ENCODE peak calls at places on chromosomes 1 and 21, in eight cellular contexts. Z is fibroblast of lung, P is OCI-LY7, Q is psoas muscle, J is stomach, O is H1, G is breast epithelium, F is heart left ventricle. K is an unnamed sample. For H3K4me1, the result is how much of the 10 kb centered on the place peaks cover.

GRCh38 chr1:150267896-150268295 is 920 bp downstream of the APH1A start:
- DNase-seq in J (no peak), Z (no peak), Q (no peak), G (no peak), F (no peak), P (no peak), O (no peak), K (no peak)

GRCh38 chr1:201702936-201703335 is 126.0 kb upstream of the IPO9 start:
- DNase-seq in O (no peak), F (no peak), Q (no peak), J (no peak), Z (peak), G (no peak), P (no peak), K (no peak)

GRCh38 chr1:231387770-231388669 is 34.1 kb downstream of the EGLN1 start:
- DNase-seq in Q (no peak), P (no peak), Z (peak), O (no peak), G (no peak), J (no peak), F (no peak), K (no peak)

GRCh38 chr21:46667735-46668380 is 32.4 kb downstream of the PRMT2 start:
- DNase-seq in P (no peak), O (no peak), Z (peak), F (no peak), Q (peak), J (no peak), G (no peak), K (no peak)

GRCh38 chr1:40133839-40134238 is 27.3 kb upstream of the RLF start:
- DNase-seq in F (no peak), Z (no peak), J (no peak), O (no peak), Q (no peak), P (no peak), G (no peak), K (no peak)

GRCh38 chr1:33547574-33547973 is 75.1 kb downstream of the ZSCAN20 start:
- DNase-seq in P (no peak), Q (no peak), G (no peak), F (no peak), Z (peak), O (no peak), J (no peak), K (no peak)

GRCh38 chr1:55217226-55217996 is 2.2 kb upstream of the USP24 start:
- DNase-seq in J (no peak), Z (no peak), F (no peak), Q (no peak), P (peak), G (no peak), O (no peak), K (no peak)

GRCh38 chr1:240044620-240045019 is 47.1 kb upstream of the FMN2 start:
- DNase-seq in F (no peak), Q (no peak), Z (peak), G (no peak), O (no peak), J (no peak), P (no peak), K (no peak)

GRCh38 chr1:222777977-222778376 is 36.9 kb upstream of the DISP1 start:
- DNase-seq in Z (no peak), O (no peak), Q (no peak), P (no peak), G (no peak), J (no peak), F (no peak), K (no peak)

GRCh38 chr1:27935721-27936120 is 921 bp downstream of the SMPDL3B start:
- DNase-seq in O (no peak), P (no peak), Q (no peak), J (no peak), Z (no peak), G (no peak), F (no peak), K (no peak)

GRCh38 chr1:230153655-230154296 is 86.7 kb downstream of the GALNT2 start:
- DNase-seq in O (no peak), P (no peak), Q (no peak), J (no peak), Z (peak), F (no peak), G (no peak), K (no peak)

GRCh38 chr1:29513357-29513756 is 277.0 kb downstream of the PTPRU start:
- DNase-seq in Q (no peak), F (no peak), G (no peak), Z (peak), J (peak), O (peak), P (peak), K (peak)

GRCh38 chr1:55334140-55334539 is 119.0 kb upstream of the USP24 start:
- DNase-seq in G (no peak), P (no peak), F (no peak), J (no peak), Q (no peak), Z (peak), O (no peak), K (no peak)

GRCh38 chr1:12015499-12015898 is 3.8 kb upstream of the MIIP start:
- DNase-seq in F (no peak), Q (no peak), Z (no peak), G (no peak), O (no peak), J (no peak), P (no peak), K (no peak)

GRCh38 chr21:43902441-43902840 is 37.4 kb downstream of the AGPAT3 start:
- DNase-seq in F (no peak), G (peak), Z (no peak), Q (no peak), P (no peak), O (no peak), J (no peak), K (no peak)

GRCh38 chr1:51784997-51785421 is 93.5 kb downstream of the NRDC start:
- DNase-seq in O (no peak), Z (peak), G (no peak), F (no peak), P (no peak), Q (no peak), J (no peak), K (no peak)

GRCh38 chr1:220182081-220182480 is 88.1 kb downstream of the IARS2 start:
- DNase-seq in Q (no peak), G (no peak), O (no peak), P (no peak), F (no peak), Z (no peak), J (no peak), K (no peak)

GRCh38 chr1:155206891-155207577 is 663 bp downstream of the THBS3 start:
- DNase-seq in P (peak), Q (peak), F (peak), G (peak), O (peak), Z (peak), J (peak), K (peak)

GRCh38 chr1:23592209-23592905 is 33.1 kb upstream of the ID3 start:
- DNase-seq in P (peak), Z (no peak), J (no peak), O (no peak), F (no peak), Q (no peak), G (no peak), K (no peak)

GRCh38 chr1:23593042-23593521 is 33.8 kb upstream of the ID3 start:
- DNase-seq in O (no peak), P (peak), Z (no peak), G (no peak), J (no peak), Q (no peak), F (no peak), K (no peak)

GRCh38 chr1:23593556-23594148 is 34.4 kb upstream of the ID3 start:
- DNase-seq in Z (peak), O (no peak), F (no peak), Q (peak), J (no peak), P (peak), G (no peak), K (no peak)

GRCh38 chr1:23594927-23595353 is 35.6 kb upstream of the ID3 start:
- DNase-seq in O (no peak), P (peak), Z (no peak), F (no peak), Q (no peak), G (no peak), J (no peak), K (no peak)

GRCh38 chr1:23594149-23594917 is 35.0 kb upstream of the ID3 start:
- DNase-seq in Q (no peak), P (no peak), F (no peak), G (no peak), Z (no peak), O (no peak), J (no peak), K (no peak)
- H3K4me1 ChIP-seq in Q (under half), P (half or more), F (under half), G (under half), Z (under half), O (under half), J (under half), K (under half)

DNA sequence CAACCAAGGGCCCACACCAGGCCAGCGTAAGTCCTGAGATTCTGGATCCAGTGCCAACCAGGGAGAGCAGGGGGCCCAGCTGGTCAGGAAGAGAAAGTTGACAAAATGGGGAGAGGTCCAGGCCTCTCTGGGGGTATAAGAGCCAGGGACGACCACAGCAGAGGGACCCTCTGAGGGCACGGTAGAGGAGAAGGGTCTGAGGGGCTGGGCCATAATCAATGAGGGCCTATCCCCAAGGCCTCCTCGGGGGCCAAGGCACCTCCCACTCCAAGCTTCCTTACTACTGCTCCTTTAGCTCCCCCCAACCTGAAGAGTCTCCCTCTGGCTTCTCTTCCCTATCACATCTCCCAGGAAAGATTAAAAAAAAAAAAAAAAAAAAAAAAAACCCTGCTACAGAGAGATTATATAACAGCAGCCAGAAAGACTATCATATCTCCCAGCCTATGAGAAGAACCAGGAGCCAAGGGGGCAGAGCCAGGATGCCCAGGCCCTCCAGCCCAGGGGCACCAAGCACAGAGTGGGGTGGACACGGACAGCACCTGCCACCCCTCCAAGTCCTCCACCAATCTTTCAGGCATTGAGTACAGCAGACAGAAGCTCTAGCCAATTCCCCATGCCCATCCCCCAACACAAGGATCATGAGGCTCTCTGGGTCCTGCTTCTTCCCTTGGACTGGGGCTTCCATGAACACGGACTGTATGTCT is 2.7 kb downstream of the MEF2D start:
- DNase-seq in O (no peak), Z (no peak), F (peak), P (peak), J (no peak), Q (no peak), G (no peak), K (no peak)
- H3K4me1 ChIP-seq in O (under half), Z (under half), F (under half), P (half or more), J (half or more), Q (half or more), G (half or more), K (under half)

DNA sequence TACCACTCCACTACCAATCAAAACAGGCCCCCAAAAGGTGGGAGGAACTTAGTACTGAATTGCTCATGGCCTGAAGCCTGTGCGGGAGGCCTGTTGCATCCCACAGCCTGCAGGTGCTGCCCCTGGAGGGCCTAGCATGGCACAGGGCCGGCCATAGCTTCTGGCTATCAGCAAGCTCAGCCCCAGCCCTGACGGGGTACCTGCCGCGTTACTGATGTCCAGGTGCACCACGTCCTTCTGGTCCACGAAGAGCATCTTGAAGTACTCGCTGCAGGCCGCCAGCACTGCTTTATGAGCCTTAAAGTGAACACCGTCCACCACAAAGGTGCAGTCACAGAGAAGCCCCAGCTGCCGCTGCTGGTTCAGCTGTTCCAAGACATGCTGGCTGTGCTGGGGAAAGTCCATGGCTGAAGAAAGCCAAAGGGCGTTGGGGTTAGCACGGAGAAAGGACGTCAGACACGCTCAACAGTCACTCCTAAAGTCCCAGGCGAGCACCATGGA is 27.8 kb downstream of the ZBTB17 start:
- DNase-seq in Z (no peak), O (no peak), Q (no peak), P (peak), G (no peak), J (no peak), F (no peak), K (no peak)
- H3K4me1 ChIP-seq in Z (under half), O (under half), Q (under half), P (under half), G (under half), J (under half), F (under half), K (under half)

GRCh38 chr1:17579951-17580939 is 40.7 kb downstream of the ARHGEF10L start:
- DNase-seq in G (no peak), O (no peak), Z (no peak), F (no peak), Q (no peak), J (peak), P (no peak), K (no peak)

GRCh38 chr1:17574502-17574901 is 35.0 kb downstream of the ARHGEF10L start:
- DNase-seq in Z (no peak), G (no peak), P (no peak), J (no peak), Q (no peak), O (no peak), F (no peak), K (no peak)

GRCh38 chr1:17575786-17576584 is 36.5 kb downstream of the ARHGEF10L start:
- DNase-seq in F (no peak), O (no peak), Q (no peak), Z (no peak), G (no peak), J (no peak), P (no peak), K (no peak)

GRCh38 chr1:17581389-17582123 is 42.1 kb downstream of the ARHGEF10L start:
- DNase-seq in O (no peak), P (peak), Q (no peak), G (no peak), J (no peak), F (no peak), Z (no peak), K (peak)

DNA sequence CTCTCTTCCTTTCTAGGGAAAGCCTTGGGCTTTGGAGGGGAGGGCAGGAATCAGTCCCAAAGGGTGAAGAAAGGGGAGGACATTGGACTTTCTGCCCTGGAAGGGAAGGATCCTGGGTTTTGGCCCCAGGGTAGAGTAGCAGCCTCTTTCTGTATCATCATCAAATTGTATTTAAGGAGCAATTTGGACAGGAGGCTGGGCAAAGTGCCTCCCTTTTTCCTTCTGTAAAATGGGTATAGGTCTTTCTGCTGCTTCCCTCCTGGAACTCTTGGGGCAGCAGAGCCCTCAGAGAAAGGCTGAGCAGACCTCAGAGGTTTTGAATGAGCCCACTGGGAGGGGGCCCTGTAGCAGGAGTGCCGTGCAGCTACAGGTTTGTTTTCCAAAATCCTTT is 38.4 kb downstream of the ARHGEF10L start:
- DNase-seq in Z (no peak), O (no peak), P (no peak), G (no peak), J (no peak), F (no peak), Q (no peak), K (no peak)
- H3K4me1 ChIP-seq in Z (under half), O (under half), P (under half), G (under half), J (half or more), F (under half), Q (under half), K (under half)

GRCh38 chr1:18021242-18021641 is 86.4 kb upstream of the IGSF21 start:
- DNase-seq in G (no peak), Q (no peak), P (no peak), Z (no peak), J (no peak), F (no peak), O (no peak), K (no peak)
- H3K4me1 ChIP-seq in G (under half), Q (under half), P (under half), Z (under half), J (under half), F (under half), O (under half), K (under half)

GRCh38 chr1:8025671-8026144 is 401 bp downstream of the ERRFI1 start:
- DNase-seq in J (no peak), Z (peak), F (no peak), G (no peak), Q (no peak), O (no peak), P (no peak), K (no peak)
- H3K4me1 ChIP-seq in J (under half), Z (under half), F (under half), G (under half), Q (half or more), O (under half), P (under half), K (under half)

GRCh38 chr1:172326171-172326570 is 94.3 kb upstream of the C1orf105 start:
- DNase-seq in J (no peak), F (no peak), P (no peak), Q (no peak), O (no peak), Z (peak), G (no peak), K (no peak)

GRCh38 chr1:172322219-172323061 is 98.0 kb upstream of the C1orf105 start:
- DNase-seq in O (no peak), G (no peak), F (peak), Z (peak), P (no peak), J (no peak), Q (peak), K (no peak)

GRCh38 chr1:172325562-172325961 is 94.9 kb upstream of the C1orf105 start:
- DNase-seq in P (no peak), F (no peak), G (no peak), J (no peak), O (no peak), Q (no peak), Z (peak), K (no peak)

GRCh38 chr1:172321429-172321828 is 99.1 kb upstream of the C1orf105 start:
- DNase-seq in P (no peak), Q (no peak), J (no peak), G (no peak), O (no peak), Z (peak), F (no peak), K (no peak)

DNA sequence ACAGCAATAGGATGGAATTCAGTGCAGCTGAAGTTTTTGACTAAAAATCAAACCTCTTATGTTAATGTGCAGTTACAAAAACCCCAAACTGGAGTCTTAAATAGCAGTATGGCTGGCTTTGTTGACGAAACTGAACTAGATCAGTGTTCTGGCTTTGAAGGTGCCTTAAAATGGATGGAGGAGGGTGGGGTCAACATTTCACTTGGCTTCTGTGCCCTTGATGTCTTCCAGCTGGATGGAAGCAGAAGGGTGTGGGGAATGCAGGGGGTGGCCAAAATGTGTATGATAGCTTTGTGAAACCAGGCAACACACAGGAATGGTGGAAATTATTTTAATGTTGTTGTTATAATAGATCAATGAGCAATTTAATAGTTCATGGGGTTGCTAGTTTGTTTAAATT is 96.8 kb upstream of the C1orf105 start:
- DNase-seq in G (no peak), P (no peak), Z (no peak), O (no peak), Q (no peak), J (no peak), F (no peak), K (no peak)
- H3K4me1 ChIP-seq in G (under half), P (under half), Z (under half), O (under half), Q (under half), J (under half), F (under half), K (under half)

GRCh38 chr1:10220200-10220599 is 9.8 kb downstream of the KIF1B start:
- DNase-seq in G (no peak), J (no peak), Q (no peak), F (no peak), P (no peak), Z (no peak), O (no peak), K (no peak)
- H3K4me1 ChIP-seq in G (under half), J (under half), Q (half or more), F (under half), P (under half), Z (under half), O (under half), K (under half)

GRCh38 chr1:113935970-113936369 is 6.8 kb downstream of the HIPK1 start:
- DNase-seq in Z (no peak), J (no peak), Q (no peak), F (no peak), O (no peak), G (no peak), P (no peak), K (no peak)

GRCh38 chr1:113935176-113935575 is 6.1 kb downstream of the HIPK1 start:
- DNase-seq in F (no peak), Q (no peak), P (no peak), J (no peak), O (no peak), G (no peak), Z (no peak), K (no peak)

GRCh38 chr1:113934006-113934405 is 4.9 kb downstream of the HIPK1 start:
- DNase-seq in O (no peak), F (no peak), Q (no peak), P (no peak), J (no peak), G (no peak), Z (no peak), K (no peak)

GRCh38 chr1:113937146-113937545 is 8.0 kb downstream of the HIPK1 start:
- DNase-seq in J (no peak), Z (peak), P (peak), O (no peak), G (no peak), Q (no peak), F (no peak), K (no peak)

GRCh38 chr1:113934511-113935055 is 5.5 kb downstream of the HIPK1 start:
- DNase-seq in F (no peak), J (no peak), Z (no peak), O (no peak), P (no peak), G (no peak), Q (no peak), K (no peak)
- H3K4me1 ChIP-seq in F (under half), J (under half), Z (under half), O (under half), P (half or more), G (under half), Q (half or more), K (half or more)